ENCODE peak calls at places on chromosome 6, in six cellular contexts. D is fibroblast of lung, C is PC-3, U is MM.1S, O is kidney, L is endothelial cell of umbilical vein. B is an unnamed sample. For H3K4me1, the result is how much of the 10 kb centered on the place peaks cover.

GRCh38 chr6:128235556-128235955 is 284.8 kb downstream of the PTPRK start:
- DNase-seq in D (peak), O (no peak), C (no peak), L (no peak), U (no peak), B (no peak)

GRCh38 chr6:150247803-150248202 is 105.0 kb downstream of the PPP1R14C start:
- DNase-seq in U (no peak), D (no peak), L (no peak), C (no peak), O (no peak), B (no peak)

GRCh38 chr6:136544326-136544725 is 5.9 kb downstream of the MAP7 start:
- DNase-seq in D (no peak), U (no peak), L (no peak), O (no peak), C (no peak), B (no peak)

GRCh38 chr6:166800110-166800509 is 156.2 kb downstream of the RNASET2 start:
- DNase-seq in L (no peak), D (no peak), U (no peak), O (no peak), C (no peak), B (no peak)

GRCh38 chr6:118812972-118813371 is 81.0 kb upstream of the ASF1A start:
- DNase-seq in D (peak), C (peak), U (no peak), O (no peak), L (no peak), B (no peak)

GRCh38 chr6:75266716-75267291 is 17.8 kb downstream of the TMEM30A start:
- DNase-seq in L (peak), D (peak), U (peak), C (peak), O (no peak), B (no peak)

GRCh38 chr6:35955970-35956369 is 35.1 kb upstream of the SRPK1 start:
- DNase-seq in O (no peak), L (no peak), D (no peak), C (no peak), U (no peak), B (no peak)

GRCh38 chr6:119333707-119334295 is 15.8 kb downstream of the MAN1A1 start:
- DNase-seq in O (no peak), U (peak), L (no peak), D (no peak), C (peak), B (no peak)

GRCh38 chr6:108507316-108507715 is 53.4 kb upstream of the FOXO3 start:
- DNase-seq in L (no peak), C (no peak), U (no peak), D (no peak), O (no peak), B (no peak)

GRCh38 chr6:73024598-73024997 is 200.7 kb downstream of the KHDC1L start:
- DNase-seq in C (peak), L (no peak), U (no peak), O (no peak), D (no peak), B (no peak)

GRCh38 chr6:147909645-147910044 is 401.2 kb downstream of the SAMD5 start:
- DNase-seq in O (no peak), C (peak), D (no peak), U (no peak), L (no peak), B (no peak)
- H3K9ac ChIP-seq in O (no peak), C (no peak), D (no peak), U (no peak), L (no peak), B (no peak)

GRCh38 chr6:16228709-16229665 is 9.4 kb upstream of the GMPR start:
- DNase-seq in C (peak), U (no peak), D (peak), O (no peak), L (peak), B (peak)
- TF ChIP-seq CTCF in C (peak), U (no peak), D (peak), O (no peak), L (no peak), B (no peak)

DNA sequence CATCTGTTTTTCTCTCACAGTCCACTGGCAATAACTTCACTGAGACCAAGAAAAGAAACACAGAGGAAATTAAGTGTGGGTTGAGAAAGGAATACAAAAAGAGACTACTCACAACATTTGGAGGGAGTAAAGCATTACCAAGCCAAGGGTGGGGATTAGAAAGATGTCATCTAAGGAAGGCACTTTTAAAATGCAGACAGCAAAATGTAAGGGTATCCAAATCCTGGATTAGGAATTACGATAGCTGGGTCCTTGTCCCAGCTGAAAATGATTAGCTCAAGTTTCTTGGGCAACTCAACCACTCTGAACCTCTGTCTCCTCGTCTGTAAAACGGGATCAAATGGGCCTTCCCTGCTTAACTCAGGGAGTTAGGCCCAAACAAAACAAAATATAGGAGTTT is 2.2 kb downstream of the LEMD2 start:
- DNase-seq in D (no peak), U (no peak), C (no peak), L (peak), O (no peak), B (no peak)
- H3K4me1 ChIP-seq in D (under half), U (under half), C (under half), L (half or more), O (under half), B (under half)

GRCh38 chr6:45436544-45437440 is 59.1 kb upstream of the SUPT3H start:
- DNase-seq in C (peak), L (peak), D (peak), O (no peak), U (no peak), B (no peak)

GRCh38 chr6:45438849-45439406 is 61.2 kb upstream of the SUPT3H start:
- DNase-seq in C (peak), L (peak), D (peak), U (no peak), O (no peak), B (no peak)

GRCh38 chr6:45437441-45437820 is 59.7 kb upstream of the SUPT3H start:
- DNase-seq in U (no peak), C (no peak), D (no peak), O (no peak), L (no peak), B (no peak)

GRCh38 chr6:45439459-45439858 is 61.7 kb upstream of the SUPT3H start:
- DNase-seq in O (no peak), D (no peak), U (no peak), L (no peak), C (no peak), B (no peak)

DNA sequence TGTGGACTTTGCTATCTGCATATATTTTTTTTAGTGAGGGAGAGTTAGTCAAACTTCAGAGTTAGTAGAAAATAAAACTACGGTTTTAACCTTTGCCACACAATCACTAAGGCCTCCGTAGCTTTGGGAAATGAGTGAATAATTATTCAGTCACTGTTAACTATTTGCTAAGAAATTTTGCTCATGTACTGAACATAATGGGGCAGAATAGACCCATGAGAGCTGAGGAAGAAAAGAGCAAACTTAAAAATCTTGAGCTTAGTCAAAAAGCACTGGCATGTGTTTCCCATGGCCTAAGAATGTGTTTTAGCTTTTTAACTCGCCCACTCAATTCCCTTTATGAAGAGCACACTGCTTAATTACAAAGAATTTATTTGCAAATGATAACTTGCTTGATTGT is 60.4 kb upstream of the SUPT3H start:
- DNase-seq in C (no peak), D (no peak), U (no peak), L (no peak), O (no peak), B (no peak)
- H3K9ac ChIP-seq in C (peak), D (no peak), U (no peak), L (no peak), O (no peak), B (no peak)

GRCh38 chr6:156175971-156176421 is 601.2 kb upstream of the ARID1B start:
- DNase-seq in C (peak), L (peak), D (no peak), U (no peak), O (peak), B (peak)
- TF ChIP-seq CTCF in C (peak), L (peak), D (no peak), U (no peak), O (no peak), B (peak)

GRCh38 chr6:52543262-52543661 is 33.6 kb downstream of the TRAM2 start:
- DNase-seq in O (no peak), D (peak), U (no peak), C (peak), L (no peak), B (no peak)

GRCh38 chr6:52545844-52546119 is 31.1 kb downstream of the TRAM2 start:
- DNase-seq in C (no peak), O (no peak), U (no peak), D (no peak), L (no peak), B (no peak)

GRCh38 chr6:52545050-52545843 is 31.6 kb downstream of the TRAM2 start:
- DNase-seq in D (no peak), O (no peak), C (no peak), U (no peak), L (no peak), B (no peak)

GRCh38 chr6:52543729-52544324 is 33.0 kb downstream of the TRAM2 start:
- DNase-seq in D (no peak), L (peak), C (peak), U (no peak), O (peak), B (peak)

GRCh38 chr6:52544325-52545022 is 32.4 kb downstream of the TRAM2 start:
- DNase-seq in L (peak), O (no peak), U (no peak), D (no peak), C (peak), B (no peak)
- H3K4me1 ChIP-seq in L (half or more), O (under half), U (half or more), D (half or more), C (half or more), B (under half)

GRCh38 chr6:13796781-13797180 is 17.6 kb downstream of the MCUR1 start:
- DNase-seq in D (no peak), U (no peak), O (no peak), C (peak), L (no peak), B (no peak)

GRCh38 chr6:13794184-13794583 is 20.2 kb downstream of the MCUR1 start:
- DNase-seq in D (peak), O (no peak), L (peak), C (peak), U (no peak), B (no peak)

GRCh38 chr6:13800615-13801014 is 13.7 kb downstream of the MCUR1 start:
- DNase-seq in O (no peak), L (no peak), D (no peak), U (no peak), C (no peak), B (no peak)

GRCh38 chr6:13795041-13795748 is 19.2 kb downstream of the MCUR1 start:
- DNase-seq in O (peak), L (peak), U (peak), C (peak), D (peak), B (peak)
- H3K9ac ChIP-seq in O (no peak), L (no peak), U (no peak), C (peak), D (no peak), B (no peak)

GRCh38 chr6:81237226-81237625 is 515.3 kb downstream of the TENT5A start:
- DNase-seq in L (no peak), U (no peak), D (no peak), O (no peak), C (no peak), B (no peak)
- TF ChIP-seq CTCF in L (no peak), U (no peak), D (no peak), O (no peak), C (no peak), B (no peak)

B was measured in endodermal cell.